ENCODE peak calls at places on chromosomes 1 and 21, in five cellular contexts. One of them, this sample, is unnamed.

GRCh38 chr1:79079770-79080169 is 73.2 kb upstream of the ADGRL4 start:
- DNase-seq in heart right ventricle: no peak
- DNase-seq in psoas muscle: no peak
- DNase-seq in effector memory CD4-positive, alpha-beta T cell: no peak
- DNase-seq in cardiac muscle cell: peak; percentile 89
- DNase-seq in this sample: no peak

GRCh38 chr1:236753964-236754363 is 41.1 kb upstream of the MTR start:
- DNase-seq in psoas muscle: no peak
- DNase-seq in cardiac muscle cell: no peak
- DNase-seq in heart right ventricle: peak; percentile 53
- DNase-seq in effector memory CD4-positive, alpha-beta T cell: no peak
- DNase-seq in this sample: no peak

GRCh38 chr1:112983540-112984131 is 27.6 kb upstream of the SLC16A1 start:
- DNase-seq in heart right ventricle: no peak
- DNase-seq in effector memory CD4-positive, alpha-beta T cell: no peak
- DNase-seq in psoas muscle: no peak
- DNase-seq in cardiac muscle cell: no peak
- DNase-seq in this sample: no peak

GRCh38 chr1:12088607-12089006 is 25.5 kb downstream of the TNFRSF8 start:
- DNase-seq in cardiac muscle cell: no peak
- DNase-seq in heart right ventricle: no peak
- DNase-seq in effector memory CD4-positive, alpha-beta T cell: no peak
- DNase-seq in psoas muscle: no peak
- DNase-seq in this sample: no peak

GRCh38 chr1:176566004-176566975 is 103.3 kb downstream of the PAPPA2 start:
- DNase-seq in cardiac muscle cell: no peak
- DNase-seq in effector memory CD4-positive, alpha-beta T cell: no peak
- DNase-seq in psoas muscle: peak; percentile 20
- DNase-seq in heart right ventricle: no peak
- DNase-seq in this sample: no peak

GRCh38 chr1:6265173-6265572 is 4.3 kb upstream of the GPR153 start:
- DNase-seq in cardiac muscle cell: no peak
- DNase-seq in heart right ventricle: no peak
- DNase-seq in effector memory CD4-positive, alpha-beta T cell: no peak
- DNase-seq in psoas muscle: no peak
- DNase-seq in this sample: no peak

GRCh38 chr1:154791292-154792278 is 78.5 kb downstream of the KCNN3 start:
- DNase-seq in effector memory CD4-positive, alpha-beta T cell: peak; percentile 72
- DNase-seq in heart right ventricle: no peak
- DNase-seq in psoas muscle: peak; percentile 34
- DNase-seq in cardiac muscle cell: peak; percentile 23
- DNase-seq in this sample: no peak

GRCh38 chr1:115829023-115829674 is 11.8 kb downstream of the NHLH2 start:
- DNase-seq in heart right ventricle: no peak
- DNase-seq in psoas muscle: peak; percentile 17
- DNase-seq in cardiac muscle cell: peak; percentile 87
- DNase-seq in effector memory CD4-positive, alpha-beta T cell: no peak
- DNase-seq in this sample: no peak

GRCh38 chr1:159000070-159000409 is 9.7 kb upstream of the IFI16 start:
- DNase-seq in psoas muscle: no peak
- DNase-seq in heart right ventricle: no peak
- DNase-seq in cardiac muscle cell: no peak
- DNase-seq in effector memory CD4-positive, alpha-beta T cell: no peak
- DNase-seq in this sample: no peak

GRCh38 chr1:84853743-84854721 is 39.0 kb downstream of the LPAR3 start:
- DNase-seq in psoas muscle: no peak
- DNase-seq in cardiac muscle cell: peak; percentile 75
- DNase-seq in heart right ventricle: no peak
- DNase-seq in effector memory CD4-positive, alpha-beta T cell: peak; percentile 22
- DNase-seq in this sample: no peak

GRCh38 chr1:197393105-197393504 is 125.1 kb downstream of the CRB1 start:
- DNase-seq in heart right ventricle: no peak
- DNase-seq in cardiac muscle cell: peak; percentile 17
- DNase-seq in effector memory CD4-positive, alpha-beta T cell: no peak
- DNase-seq in psoas muscle: no peak
- DNase-seq in this sample: no peak

GRCh38 chr1:27487927-27488522 is 1.9 kb downstream of the WASF2 start:
- DNase-seq in psoas muscle: no peak
- DNase-seq in heart right ventricle: no peak
- DNase-seq in cardiac muscle cell: peak; percentile 39
- DNase-seq in effector memory CD4-positive, alpha-beta T cell: no peak
- DNase-seq in this sample: no peak

GRCh38 chr1:45097079-45097478 is 85.0 kb downstream of the UROD start:
- DNase-seq in psoas muscle: no peak
- DNase-seq in cardiac muscle cell: no peak
- DNase-seq in effector memory CD4-positive, alpha-beta T cell: no peak
- DNase-seq in heart right ventricle: no peak
- DNase-seq in this sample: no peak

GRCh38 chr1:206821493-206821892 is 43.9 kb upstream of the IL20 start:
- DNase-seq in effector memory CD4-positive, alpha-beta T cell: no peak
- DNase-seq in cardiac muscle cell: no peak
- DNase-seq in heart right ventricle: no peak
- DNase-seq in psoas muscle: no peak
- DNase-seq in this sample: no peak

GRCh38 chr21:26137379-26138060 is 33.0 kb downstream of the APP start:
- DNase-seq in effector memory CD4-positive, alpha-beta T cell: no peak
- DNase-seq in heart right ventricle: no peak
- DNase-seq in psoas muscle: no peak
- DNase-seq in cardiac muscle cell: no peak
- DNase-seq in this sample: no peak

GRCh38 chr1:184610872-184611614 is 143.6 kb downstream of the EDEM3 start:
- DNase-seq in psoas muscle: no peak
- DNase-seq in heart right ventricle: no peak
- DNase-seq in cardiac muscle cell: no peak
- DNase-seq in effector memory CD4-positive, alpha-beta T cell: no peak
- DNase-seq in this sample: no peak

GRCh38 chr1:209527993-209528392 is 55.5 kb upstream of the CAMK1G start:
- DNase-seq in heart right ventricle: no peak
- DNase-seq in psoas muscle: no peak
- DNase-seq in effector memory CD4-positive, alpha-beta T cell: no peak
- DNase-seq in cardiac muscle cell: peak; percentile 4
- DNase-seq in this sample: peak; percentile 65

GRCh38 chr1:91842056-91842455 is 43.9 kb downstream of the TGFBR3 start:
- DNase-seq in cardiac muscle cell: no peak
- DNase-seq in heart right ventricle: no peak
- DNase-seq in effector memory CD4-positive, alpha-beta T cell: no peak
- DNase-seq in psoas muscle: no peak
- DNase-seq in this sample: no peak

GRCh38 chr1:6991271-6991670 is 206.0 kb downstream of the CAMTA1 start:
- DNase-seq in cardiac muscle cell: peak; percentile 71
- DNase-seq in heart right ventricle: no peak
- DNase-seq in effector memory CD4-positive, alpha-beta T cell: no peak
- DNase-seq in psoas muscle: no peak
- DNase-seq in this sample: no peak

GRCh38 chr1:101022294-101022693 is 3.3 kb downstream of the DPH5 start:
- DNase-seq in effector memory CD4-positive, alpha-beta T cell: no peak
- DNase-seq in cardiac muscle cell: peak; percentile 71
- DNase-seq in heart right ventricle: no peak
- DNase-seq in psoas muscle: no peak
- DNase-seq in this sample: no peak

GRCh38 chr1:85461216-85461945 is 3.6 kb downstream of the DDAH1 start:
- DNase-seq in heart right ventricle: no peak
- DNase-seq in effector memory CD4-positive, alpha-beta T cell: no peak
- DNase-seq in psoas muscle: no peak
- DNase-seq in cardiac muscle cell: no peak
- DNase-seq in this sample: no peak

GRCh38 chr1:211247921-211248320 is 11.2 kb upstream of the RCOR3 start:
- DNase-seq in psoas muscle: no peak
- DNase-seq in effector memory CD4-positive, alpha-beta T cell: no peak
- DNase-seq in heart right ventricle: no peak
- DNase-seq in cardiac muscle cell: peak; percentile 44
- DNase-seq in this sample: no peak

GRCh38 chr1:168654198-168654910 is 74.7 kb downstream of the DPT start:
- DNase-seq in heart right ventricle: no peak
- DNase-seq in psoas muscle: no peak
- DNase-seq in effector memory CD4-positive, alpha-beta T cell: no peak
- DNase-seq in cardiac muscle cell: no peak
- DNase-seq in this sample: no peak

GRCh38 chr1:107544285-107544684 is 403.4 kb downstream of the NTNG1 start:
- DNase-seq in psoas muscle: no peak
- DNase-seq in cardiac muscle cell: no peak
- DNase-seq in effector memory CD4-positive, alpha-beta T cell: no peak
- DNase-seq in heart right ventricle: no peak
- DNase-seq in this sample: no peak

GRCh38 chr1:155184835-155185782 is 11.5 kb downstream of the TRIM46 start:
- DNase-seq in psoas muscle: no peak
- DNase-seq in heart right ventricle: peak; percentile 48
- DNase-seq in cardiac muscle cell: no peak
- DNase-seq in effector memory CD4-positive, alpha-beta T cell: no peak
- DNase-seq in this sample: peak; percentile 83

GRCh38 chr21:32248616-32249550 is 30.0 kb downstream of the MIS18A start:
- DNase-seq in heart right ventricle: no peak
- DNase-seq in cardiac muscle cell: no peak
- DNase-seq in effector memory CD4-positive, alpha-beta T cell: no peak
- DNase-seq in psoas muscle: no peak
- DNase-seq in this sample: no peak

GRCh38 chr1:212284332-212284743 is 872 bp upstream of the PPP2R5A start:
- DNase-seq in heart right ventricle: no peak
- DNase-seq in effector memory CD4-positive, alpha-beta T cell: no peak
- DNase-seq in psoas muscle: no peak
- DNase-seq in cardiac muscle cell: peak; percentile 71
- DNase-seq in this sample: no peak

GRCh38 chr21:42039911-42040351 is 29.8 kb upstream of the ZBTB21 start:
- DNase-seq in heart right ventricle: peak; percentile 39
- DNase-seq in effector memory CD4-positive, alpha-beta T cell: no peak
- DNase-seq in psoas muscle: peak; percentile 44
- DNase-seq in cardiac muscle cell: peak; percentile 82
- DNase-seq in this sample: no peak
- H3K27ac ChIP-seq in heart right ventricle: no peak overlapping the region
- H3K27ac ChIP-seq in effector memory CD4-positive, alpha-beta T cell: no peak overlapping the region
- H3K27ac ChIP-seq in psoas muscle: peak overlapping the region; percentile 16
- H3K27ac ChIP-seq in cardiac muscle cell: no peak overlapping the region
- H3K27ac ChIP-seq in this sample: peak overlapping the region; percentile 42

GRCh38 chr1:93665015-93665414 is 16.6 kb downstream of the BCAR3 start:
- DNase-seq in psoas muscle: no peak
- DNase-seq in effector memory CD4-positive, alpha-beta T cell: no peak
- DNase-seq in heart right ventricle: no peak
- DNase-seq in cardiac muscle cell: no peak
- DNase-seq in this sample: no peak

GRCh38 chr1:93662481-93663190 is 19.0 kb downstream of the BCAR3 start:
- DNase-seq in cardiac muscle cell: peak; percentile 59
- DNase-seq in effector memory CD4-positive, alpha-beta T cell: no peak
- DNase-seq in heart right ventricle: no peak
- DNase-seq in psoas muscle: no peak
- DNase-seq in this sample: no peak

GRCh38 chr1:93663191-93663614 is 18.4 kb downstream of the BCAR3 start:
- DNase-seq in cardiac muscle cell: no peak
- DNase-seq in heart right ventricle: no peak
- DNase-seq in effector memory CD4-positive, alpha-beta T cell: no peak
- DNase-seq in psoas muscle: no peak
- DNase-seq in this sample: no peak

GRCh38 chr1:93659805-93660479 is 21.7 kb downstream of the BCAR3 start:
- DNase-seq in psoas muscle: no peak
- DNase-seq in heart right ventricle: peak; percentile 51
- DNase-seq in cardiac muscle cell: peak; percentile 59
- DNase-seq in effector memory CD4-positive, alpha-beta T cell: no peak
- DNase-seq in this sample: no peak

DNA sequence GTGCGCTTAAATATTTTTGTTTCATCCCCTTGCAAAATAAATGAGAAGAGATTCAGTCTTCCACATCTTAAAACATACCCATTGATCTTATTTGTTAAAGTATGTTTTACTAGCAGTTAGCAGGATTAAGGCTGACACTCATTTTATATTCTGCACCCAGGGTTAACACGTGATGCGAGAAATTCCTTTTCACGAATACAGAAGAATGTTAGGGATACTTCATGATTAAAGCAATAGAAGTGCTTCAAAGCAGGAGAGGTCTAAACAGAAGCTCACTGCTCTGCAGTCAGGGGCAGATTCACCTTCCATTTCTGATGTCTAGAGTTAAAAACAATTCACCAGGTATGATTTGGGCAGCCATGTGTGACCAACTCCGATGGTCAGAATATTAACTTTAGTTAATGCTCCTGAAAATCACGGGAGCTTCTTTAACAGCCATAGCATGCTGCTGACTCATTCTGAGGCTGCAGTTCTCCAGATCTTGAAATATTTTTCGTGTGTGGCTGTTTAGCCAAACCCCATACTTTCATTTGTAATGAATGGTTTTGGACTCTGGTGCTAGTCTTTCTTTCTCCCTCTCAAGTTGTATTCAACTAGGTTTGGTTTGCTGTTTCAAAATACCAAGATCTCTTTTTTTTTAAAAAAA is 19.7 kb downstream of the BCAR3 start:
- DNase-seq in heart right ventricle: no peak
- DNase-seq in cardiac muscle cell: peak; percentile 84
- DNase-seq in effector memory CD4-positive, alpha-beta T cell: no peak
- DNase-seq in psoas muscle: no peak
- DNase-seq in this sample: no peak
- H3K4me1 ChIP-seq in heart right ventricle: peaks cover 61% of the 10 kb centered on the region
- H3K4me1 ChIP-seq in cardiac muscle cell: peaks cover 13% of the 10 kb centered on the region
- H3K4me1 ChIP-seq in effector memory CD4-positive, alpha-beta T cell: no peaks in the 10 kb centered on the region
- H3K4me1 ChIP-seq in psoas muscle: peaks cover 22% of the 10 kb centered on the region
- H3K4me1 ChIP-seq in this sample: peaks cover 27% of the 10 kb centered on the region

GRCh38 chr1:145956776-145957442 is 908 bp downstream of the LIX1L start:
- DNase-seq in heart right ventricle: no peak
- DNase-seq in psoas muscle: peak; percentile 43
- DNase-seq in effector memory CD4-positive, alpha-beta T cell: no peak
- DNase-seq in cardiac muscle cell: peak; percentile 80
- DNase-seq in this sample: no peak

GRCh38 chr1:145955436-145955835 is 2.4 kb downstream of the LIX1L start:
- DNase-seq in cardiac muscle cell: peak; percentile 24
- DNase-seq in psoas muscle: no peak
- DNase-seq in heart right ventricle: no peak
- DNase-seq in effector memory CD4-positive, alpha-beta T cell: no peak
- DNase-seq in this sample: no peak

GRCh38 chr1:145956361-145956760 is 1.5 kb downstream of the LIX1L start:
- DNase-seq in cardiac muscle cell: no peak
- DNase-seq in psoas muscle: no peak
- DNase-seq in effector memory CD4-positive, alpha-beta T cell: no peak
- DNase-seq in heart right ventricle: no peak
- DNase-seq in this sample: no peak

GRCh38 chr1:145952903-145953302 is 4.9 kb downstream of the LIX1L start:
- DNase-seq in effector memory CD4-positive, alpha-beta T cell: no peak
- DNase-seq in cardiac muscle cell: no peak
- DNase-seq in psoas muscle: no peak
- DNase-seq in heart right ventricle: no peak
- DNase-seq in this sample: no peak

DNA sequence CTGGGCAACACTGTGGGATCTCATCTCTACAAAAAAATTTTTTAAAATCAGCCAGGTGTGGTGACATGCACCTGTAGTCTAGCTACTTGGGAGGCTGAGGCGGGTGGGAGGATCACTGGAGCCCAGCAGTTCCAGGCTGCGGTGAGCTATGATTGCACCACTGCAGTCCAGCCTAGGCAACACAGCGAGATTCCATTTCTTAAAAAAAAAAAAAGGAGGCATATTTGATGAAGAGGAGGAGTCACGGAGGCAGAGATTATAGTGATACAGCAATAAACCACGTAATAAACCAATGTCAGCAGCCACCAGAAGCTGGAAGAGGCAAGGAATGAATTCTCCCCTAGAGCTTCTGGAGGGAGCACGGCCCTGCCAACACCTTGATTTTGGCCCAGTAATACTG is 4.0 kb downstream of the LIX1L start:
- DNase-seq in heart right ventricle: no peak
- DNase-seq in cardiac muscle cell: no peak
- DNase-seq in psoas muscle: no peak
- DNase-seq in effector memory CD4-positive, alpha-beta T cell: no peak
- DNase-seq in this sample: no peak
- H3K36me3 ChIP-seq in heart right ventricle: peaks cover 13% of the 10 kb centered on the region
- H3K36me3 ChIP-seq in cardiac muscle cell: no peaks in the 10 kb centered on the region
- H3K36me3 ChIP-seq in psoas muscle: no peaks in the 10 kb centered on the region
- H3K36me3 ChIP-seq in effector memory CD4-positive, alpha-beta T cell: no peaks in the 10 kb centered on the region
- H3K36me3 ChIP-seq in this sample: no peaks in the 10 kb centered on the region

GRCh38 chr1:223771814-223772770 is 59.8 kb downstream of the CAPN2 start:
- DNase-seq in effector memory CD4-positive, alpha-beta T cell: no peak
- DNase-seq in psoas muscle: no peak
- DNase-seq in cardiac muscle cell: peak; percentile 93
- DNase-seq in heart right ventricle: peak; percentile 38
- DNase-seq in this sample: no peak
- H3K27ac ChIP-seq in effector memory CD4-positive, alpha-beta T cell: no peak overlapping the region
- H3K27ac ChIP-seq in psoas muscle: peak overlapping the region; percentile 54
- H3K27ac ChIP-seq in cardiac muscle cell: peak overlapping the region; percentile 80
- H3K27ac ChIP-seq in heart right ventricle: peak overlapping the region; percentile 83
- H3K27ac ChIP-seq in this sample: peak overlapping the region; percentile 71